ENCODE peak calls at places on chromosomes 7 and 10, in eight cellular contexts. One of them, this sample, is unnamed.

GRCh38 chr7:1678571-1679325 is 8.7 kb downstream of the ELFN1 start:
- DNase-seq in astrocyte: no peak
- DNase-seq in MM.1S: no peak
- DNase-seq in GM23338: no peak
- DNase-seq in HCT116: no peak
- DNase-seq in GM23248: no peak
- DNase-seq in fibroblast of lung: no peak
- DNase-seq in mammary epithelial cell: no peak
- DNase-seq in this sample: no peak

GRCh38 chr10:14571866-14572507 is 202.7 kb downstream of the FAM107B start:
- DNase-seq in mammary epithelial cell: no peak
- DNase-seq in HCT116: no peak
- DNase-seq in GM23248: peak
- DNase-seq in fibroblast of lung: peak
- DNase-seq in MM.1S: peak
- DNase-seq in GM23338: no peak
- DNase-seq in astrocyte: peak
- DNase-seq in this sample: no peak

GRCh38 chr10:15227611-15228372 is 59.3 kb upstream of the NMT2 start:
- DNase-seq in astrocyte: peak
- DNase-seq in GM23338: no peak
- DNase-seq in fibroblast of lung: peak
- DNase-seq in GM23248: peak
- DNase-seq in HCT116: no peak
- DNase-seq in mammary epithelial cell: no peak
- DNase-seq in MM.1S: no peak
- DNase-seq in this sample: no peak

GRCh38 chr10:62772186-62772950 is 32.2 kb upstream of the ADO start:
- DNase-seq in GM23248: peak
- DNase-seq in mammary epithelial cell: no peak
- DNase-seq in MM.1S: no peak
- DNase-seq in HCT116: no peak
- DNase-seq in fibroblast of lung: peak
- DNase-seq in astrocyte: peak
- DNase-seq in GM23338: no peak
- DNase-seq in this sample: no peak

GRCh38 chr7:81170291-81170690 is 251.4 kb upstream of the SEMA3C start:
- DNase-seq in mammary epithelial cell: no peak
- DNase-seq in GM23338: no peak
- DNase-seq in HCT116: no peak
- DNase-seq in GM23248: no peak
- DNase-seq in fibroblast of lung: no peak
- DNase-seq in MM.1S: no peak
- DNase-seq in astrocyte: no peak
- DNase-seq in this sample: no peak

GRCh38 chr7:130912910-130913720 is 179.1 kb upstream of the KLF14 start:
- DNase-seq in mammary epithelial cell: peak
- DNase-seq in GM23248: peak
- DNase-seq in fibroblast of lung: peak
- DNase-seq in HCT116: peak
- DNase-seq in astrocyte: peak
- DNase-seq in MM.1S: peak
- DNase-seq in GM23338: no peak
- DNase-seq in this sample: peak

GRCh38 chr7:73851410-73852338 is 9.3 kb upstream of the TMEM270 start:
- DNase-seq in GM23248: peak
- DNase-seq in astrocyte: peak
- DNase-seq in MM.1S: peak
- DNase-seq in HCT116: peak
- DNase-seq in fibroblast of lung: peak
- DNase-seq in GM23338: no peak
- DNase-seq in mammary epithelial cell: peak
- DNase-seq in this sample: peak

GRCh38 chr10:86960003-86960862 is 1.8 kb downstream of the SNCG start:
- DNase-seq in fibroblast of lung: peak
- DNase-seq in GM23248: peak
- DNase-seq in astrocyte: no peak
- DNase-seq in mammary epithelial cell: peak
- DNase-seq in HCT116: peak
- DNase-seq in MM.1S: peak
- DNase-seq in GM23338: peak
- DNase-seq in this sample: peak

GRCh38 chr10:132813560-132814468 is 27.9 kb upstream of the NKX6-2 start:
- DNase-seq in HCT116: no peak
- DNase-seq in astrocyte: no peak
- DNase-seq in mammary epithelial cell: no peak
- DNase-seq in GM23248: no peak
- DNase-seq in MM.1S: no peak
- DNase-seq in fibroblast of lung: no peak
- DNase-seq in GM23338: no peak
- DNase-seq in this sample: no peak

GRCh38 chr10:75772153-75772887 is 340.9 kb downstream of the LRMDA start:
- DNase-seq in GM23338: no peak
- DNase-seq in fibroblast of lung: peak
- DNase-seq in mammary epithelial cell: no peak
- DNase-seq in astrocyte: no peak
- DNase-seq in HCT116: no peak
- DNase-seq in MM.1S: peak
- DNase-seq in GM23248: no peak
- DNase-seq in this sample: no peak

GRCh38 chr10:22321156-22321711 is 335 bp downstream of the BMI1 start:
- DNase-seq in HCT116: no peak
- DNase-seq in fibroblast of lung: peak
- DNase-seq in GM23248: peak
- DNase-seq in mammary epithelial cell: peak
- DNase-seq in MM.1S: peak
- DNase-seq in GM23338: peak
- DNase-seq in astrocyte: peak
- DNase-seq in this sample: peak
- TF ChIP-seq EZH2 in HCT116: no peak
- TF ChIP-seq EZH2 in fibroblast of lung: no peak
- TF ChIP-seq EZH2 in GM23248: no peak
- TF ChIP-seq EZH2 in mammary epithelial cell: no peak
- TF ChIP-seq EZH2 in MM.1S: no peak
- TF ChIP-seq EZH2 in GM23338: peak
- TF ChIP-seq EZH2 in astrocyte: no peak
- TF ChIP-seq EZH2 in this sample: no peak

DNA sequence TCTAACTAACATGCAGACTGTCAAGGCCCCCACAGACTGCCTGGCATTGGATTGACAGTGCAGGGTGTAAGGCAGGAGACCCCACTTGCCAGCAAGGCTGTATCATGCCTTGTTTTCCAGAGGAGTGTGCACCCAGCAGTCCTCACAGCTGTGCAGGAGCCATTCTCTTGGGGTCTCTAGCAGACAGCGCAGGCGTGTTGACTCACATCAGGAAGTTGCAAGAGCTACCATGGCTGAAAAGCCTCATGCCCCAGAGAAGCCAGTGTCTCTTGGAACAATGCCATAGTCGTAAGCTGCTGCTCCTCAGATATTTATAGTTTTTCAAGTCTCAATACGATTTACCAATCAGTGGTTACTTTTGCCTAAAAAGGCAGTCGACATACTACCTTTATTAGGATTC is 407.9 kb downstream of the PARD3 start:
- DNase-seq in astrocyte: peak
- DNase-seq in HCT116: no peak
- DNase-seq in MM.1S: no peak
- DNase-seq in fibroblast of lung: peak
- DNase-seq in GM23338: no peak
- DNase-seq in GM23248: no peak
- DNase-seq in mammary epithelial cell: no peak
- DNase-seq in this sample: peak
- H3K27ac ChIP-seq in astrocyte: no peak
- H3K27ac ChIP-seq in HCT116: no peak
- H3K27ac ChIP-seq in MM.1S: no peak
- H3K27ac ChIP-seq in fibroblast of lung: no peak
- H3K27ac ChIP-seq in GM23338: no peak
- H3K27ac ChIP-seq in GM23248: no peak
- H3K27ac ChIP-seq in mammary epithelial cell: no peak
- H3K27ac ChIP-seq in this sample: no peak

DNA sequence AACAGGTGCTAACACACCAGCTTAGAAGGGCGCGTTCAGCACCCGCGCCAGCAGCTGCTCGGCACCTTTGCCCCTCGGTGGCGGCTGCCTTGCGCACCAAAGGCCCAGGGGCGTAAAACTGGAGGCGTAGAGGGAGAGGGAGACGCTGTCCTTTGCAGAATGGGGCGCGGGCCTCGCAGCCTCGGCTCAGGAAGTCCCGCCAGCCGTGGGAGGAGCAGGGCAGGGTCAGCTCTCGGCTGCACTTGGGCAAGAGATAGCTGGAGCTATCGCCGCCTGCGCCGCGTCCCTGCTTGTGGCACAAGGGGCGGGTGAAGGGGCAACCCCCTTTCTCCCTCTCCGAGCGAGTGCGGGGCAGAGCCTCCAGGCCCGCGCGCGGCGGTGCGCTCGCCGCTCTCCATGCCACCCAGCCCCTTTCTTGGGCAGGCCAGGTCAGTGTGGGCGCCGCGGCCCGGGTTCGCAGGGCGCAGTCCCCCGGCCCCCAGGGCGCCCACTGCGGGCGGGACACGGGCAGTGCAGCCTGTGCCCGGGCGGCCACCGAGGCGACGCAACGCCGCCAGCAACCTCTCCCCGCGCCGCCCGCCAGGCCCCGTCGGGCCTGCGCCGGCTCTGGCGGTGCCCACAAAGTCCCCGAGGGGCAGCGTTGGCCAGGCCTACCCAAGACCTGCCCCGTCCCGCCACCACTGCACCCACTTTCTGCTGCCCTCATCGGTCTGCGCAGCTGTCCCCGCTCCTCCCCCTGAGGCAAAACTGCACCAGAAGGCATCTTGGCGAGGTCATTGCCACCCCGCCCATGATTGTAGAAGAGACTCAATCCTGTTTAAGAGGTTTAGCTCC is 4.1 kb downstream of the NEUROD6 start:
- DNase-seq in mammary epithelial cell: no peak
- DNase-seq in astrocyte: no peak
- DNase-seq in MM.1S: no peak
- DNase-seq in fibroblast of lung: no peak
- DNase-seq in GM23338: peak
- DNase-seq in HCT116: no peak
- DNase-seq in GM23248: no peak
- DNase-seq in this sample: no peak
- TF ChIP-seq EZH2 in mammary epithelial cell: peak
- TF ChIP-seq EZH2 in astrocyte: peak
- TF ChIP-seq EZH2 in MM.1S: no peak
- TF ChIP-seq EZH2 in fibroblast of lung: peak
- TF ChIP-seq EZH2 in GM23338: peak
- TF ChIP-seq EZH2 in HCT116: no peak
- TF ChIP-seq EZH2 in GM23248: no peak
- TF ChIP-seq EZH2 in this sample: no peak

DNA sequence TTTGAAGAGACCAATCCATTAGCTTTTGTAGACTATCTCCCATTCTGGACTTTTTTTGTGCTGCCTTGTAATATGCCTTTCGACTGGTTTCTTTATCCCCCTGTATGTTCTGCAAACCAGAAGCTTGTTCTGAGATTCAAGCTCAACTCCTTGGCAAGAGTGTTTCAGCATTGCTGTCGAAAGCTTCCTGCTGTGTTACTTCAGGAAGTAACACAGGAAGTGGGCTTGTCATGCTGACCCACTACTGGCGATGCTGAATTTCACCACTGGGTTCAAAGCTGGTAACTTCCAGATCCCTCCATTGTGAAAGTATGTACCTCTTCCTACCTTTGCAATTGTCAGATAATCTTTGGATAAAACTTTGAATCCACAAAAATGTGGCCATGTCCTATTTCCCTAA is 57.9 kb upstream of the INSYN2A start:
- DNase-seq in mammary epithelial cell: no peak
- DNase-seq in astrocyte: no peak
- DNase-seq in fibroblast of lung: no peak
- DNase-seq in MM.1S: no peak
- DNase-seq in GM23248: no peak
- DNase-seq in HCT116: no peak
- DNase-seq in GM23338: no peak
- DNase-seq in this sample: peak
- H3K27ac ChIP-seq in mammary epithelial cell: no peak
- H3K27ac ChIP-seq in astrocyte: no peak
- H3K27ac ChIP-seq in fibroblast of lung: no peak
- H3K27ac ChIP-seq in MM.1S: no peak
- H3K27ac ChIP-seq in GM23248: no peak
- H3K27ac ChIP-seq in HCT116: no peak
- H3K27ac ChIP-seq in GM23338: no peak
- H3K27ac ChIP-seq in this sample: no peak

GRCh38 chr7:128242661-128243060 is 1.6 kb downstream of the LEP start:
- DNase-seq in astrocyte: no peak
- DNase-seq in GM23338: no peak
- DNase-seq in MM.1S: no peak
- DNase-seq in GM23248: no peak
- DNase-seq in mammary epithelial cell: no peak
- DNase-seq in HCT116: no peak
- DNase-seq in fibroblast of lung: no peak
- DNase-seq in this sample: no peak

GRCh38 chr7:128243273-128243672 is 2.2 kb downstream of the LEP start:
- DNase-seq in astrocyte: no peak
- DNase-seq in MM.1S: no peak
- DNase-seq in GM23248: no peak
- DNase-seq in GM23338: no peak
- DNase-seq in HCT116: no peak
- DNase-seq in mammary epithelial cell: no peak
- DNase-seq in fibroblast of lung: no peak
- DNase-seq in this sample: no peak

GRCh38 chr7:128236924-128237586 is 4.0 kb upstream of the LEP start:
- DNase-seq in mammary epithelial cell: peak
- DNase-seq in HCT116: no peak
- DNase-seq in astrocyte: peak
- DNase-seq in GM23338: peak
- DNase-seq in GM23248: peak
- DNase-seq in fibroblast of lung: peak
- DNase-seq in MM.1S: peak
- DNase-seq in this sample: peak

GRCh38 chr7:128244861-128245260 is 3.8 kb downstream of the LEP start:
- DNase-seq in fibroblast of lung: no peak
- DNase-seq in MM.1S: no peak
- DNase-seq in GM23248: no peak
- DNase-seq in mammary epithelial cell: no peak
- DNase-seq in astrocyte: no peak
- DNase-seq in GM23338: no peak
- DNase-seq in HCT116: no peak
- DNase-seq in this sample: no peak

DNA sequence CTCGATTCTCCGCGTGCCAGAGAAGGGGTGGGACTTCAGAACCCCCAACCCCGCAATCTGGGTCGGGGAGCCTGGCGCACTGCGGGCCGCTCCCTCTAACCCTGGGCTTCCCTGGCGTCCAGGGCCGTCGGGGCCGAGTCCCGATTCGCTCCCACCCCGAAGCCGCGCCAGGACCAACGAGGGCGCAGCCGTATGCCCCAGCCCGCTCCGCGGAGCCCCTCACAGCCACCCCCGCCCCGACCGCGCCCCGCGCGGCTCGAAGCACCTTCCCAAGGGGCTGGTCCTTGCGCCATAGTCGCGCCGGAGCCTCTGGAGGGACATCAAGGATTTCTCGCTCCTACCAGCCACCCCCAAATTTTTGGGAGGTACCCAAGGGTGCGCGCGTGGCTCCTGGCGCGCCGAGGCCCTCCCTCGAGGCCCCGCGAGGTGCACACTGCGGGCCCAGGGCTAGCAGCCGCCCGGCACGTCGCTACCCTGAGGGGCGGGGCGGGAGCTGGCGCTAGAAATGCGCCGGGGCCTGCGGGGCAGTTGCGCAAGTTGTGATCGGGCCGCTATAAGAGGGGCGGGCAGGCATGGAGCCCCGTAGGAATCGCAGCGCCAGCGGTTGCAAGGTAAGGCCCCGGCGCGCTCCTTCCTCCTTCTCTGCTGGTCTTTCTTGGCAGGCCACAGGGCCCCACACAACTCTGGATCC is at the start of gene LEP:
- DNase-seq in fibroblast of lung: no peak
- DNase-seq in astrocyte: no peak
- DNase-seq in mammary epithelial cell: no peak
- DNase-seq in HCT116: no peak
- DNase-seq in MM.1S: no peak
- DNase-seq in GM23338: no peak
- DNase-seq in GM23248: no peak
- DNase-seq in this sample: no peak
- TF ChIP-seq EZH2 in fibroblast of lung: no peak
- TF ChIP-seq EZH2 in astrocyte: peak
- TF ChIP-seq EZH2 in mammary epithelial cell: no peak
- TF ChIP-seq EZH2 in HCT116: no peak
- TF ChIP-seq EZH2 in MM.1S: no peak
- TF ChIP-seq EZH2 in GM23338: no peak
- TF ChIP-seq EZH2 in GM23248: no peak
- TF ChIP-seq EZH2 in this sample: no peak